ENCODE peak calls at places on chromosomes 11 and 22, in ten cellular contexts. One of them, this sample, is unnamed.

GRCh38 chr11:12664410-12664809 is 9.8 kb upstream of the TEAD1 start:
- ATAC-seq in RWPE2: no peak
- ATAC-seq in pancreas: no peak
- ATAC-seq in mucosa of descending colon: no peak
- ATAC-seq in HCT116: no peak
- ATAC-seq in omental fat pad: no peak
- ATAC-seq in psoas muscle: no peak
- ATAC-seq in activated B cell treated with CpG ODN at 0.5 μM for 24 hours: no peak
- ATAC-seq in K562: no peak
- ATAC-seq in body of pancreas: no peak
- ATAC-seq in this sample: no peak

GRCh38 chr22:49365910-49366309 is 461.8 kb downstream of the BRD1 start:
- ATAC-seq in pancreas: no peak
- ATAC-seq in RWPE2: peak
- ATAC-seq in mucosa of descending colon: no peak
- ATAC-seq in body of pancreas: no peak
- ATAC-seq in psoas muscle: no peak
- ATAC-seq in activated B cell treated with CpG ODN at 0.5 μM for 24 hours: no peak
- ATAC-seq in HCT116: no peak
- ATAC-seq in omental fat pad: no peak
- ATAC-seq in K562: no peak
- ATAC-seq in this sample: peak

GRCh38 chr11:70471254-70471653 is 72.9 kb downstream of the CTTN start:
- ATAC-seq in HCT116: peak
- ATAC-seq in pancreas: no peak
- ATAC-seq in omental fat pad: no peak
- ATAC-seq in body of pancreas: no peak
- ATAC-seq in RWPE2: peak
- ATAC-seq in mucosa of descending colon: no peak
- ATAC-seq in activated B cell treated with CpG ODN at 0.5 μM for 24 hours: peak
- ATAC-seq in K562: peak
- ATAC-seq in psoas muscle: no peak
- ATAC-seq in this sample: no peak

GRCh38 chr22:23752090-23752691 is 1.3 kb upstream of the ZNF70 start:
- ATAC-seq in K562: no peak
- ATAC-seq in omental fat pad: no peak
- ATAC-seq in RWPE2: no peak
- ATAC-seq in psoas muscle: no peak
- ATAC-seq in HCT116: no peak
- ATAC-seq in pancreas: no peak
- ATAC-seq in mucosa of descending colon: peak
- ATAC-seq in activated B cell treated with CpG ODN at 0.5 μM for 24 hours: peak
- ATAC-seq in body of pancreas: no peak
- ATAC-seq in this sample: no peak

GRCh38 chr11:44766972-44767278 is 40.2 kb downstream of the TSPAN18 start:
- ATAC-seq in omental fat pad: no peak
- ATAC-seq in psoas muscle: no peak
- ATAC-seq in K562: no peak
- ATAC-seq in body of pancreas: no peak
- ATAC-seq in RWPE2: no peak
- ATAC-seq in activated B cell treated with CpG ODN at 0.5 μM for 24 hours: no peak
- ATAC-seq in pancreas: no peak
- ATAC-seq in HCT116: no peak
- ATAC-seq in mucosa of descending colon: peak
- ATAC-seq in this sample: peak

GRCh38 chr11:110710520-110711381 is 1.5 kb downstream of the ARHGAP20 start:
- ATAC-seq in activated B cell treated with CpG ODN at 0.5 μM for 24 hours: no peak
- ATAC-seq in mucosa of descending colon: no peak
- ATAC-seq in RWPE2: no peak
- ATAC-seq in body of pancreas: no peak
- ATAC-seq in HCT116: no peak
- ATAC-seq in pancreas: no peak
- ATAC-seq in psoas muscle: peak
- ATAC-seq in omental fat pad: no peak
- ATAC-seq in K562: no peak
- ATAC-seq in this sample: no peak

GRCh38 chr22:17861909-17862308 is 87.6 kb upstream of the BID start:
- ATAC-seq in psoas muscle: no peak
- ATAC-seq in pancreas: no peak
- ATAC-seq in activated B cell treated with CpG ODN at 0.5 μM for 24 hours: peak
- ATAC-seq in RWPE2: no peak
- ATAC-seq in K562: no peak
- ATAC-seq in mucosa of descending colon: no peak
- ATAC-seq in omental fat pad: no peak
- ATAC-seq in HCT116: no peak
- ATAC-seq in body of pancreas: no peak
- ATAC-seq in this sample: no peak

GRCh38 chr11:34679681-34680080 is 58.8 kb downstream of the EHF start:
- ATAC-seq in psoas muscle: no peak
- ATAC-seq in K562: no peak
- ATAC-seq in RWPE2: no peak
- ATAC-seq in body of pancreas: no peak
- ATAC-seq in HCT116: no peak
- ATAC-seq in pancreas: no peak
- ATAC-seq in omental fat pad: no peak
- ATAC-seq in activated B cell treated with CpG ODN at 0.5 μM for 24 hours: no peak
- ATAC-seq in mucosa of descending colon: no peak
- ATAC-seq in this sample: no peak

GRCh38 chr11:81470446-81470845 is 1263.2 kb downstream of the FAM181B start:
- ATAC-seq in HCT116: no peak
- ATAC-seq in omental fat pad: no peak
- ATAC-seq in activated B cell treated with CpG ODN at 0.5 μM for 24 hours: no peak
- ATAC-seq in psoas muscle: no peak
- ATAC-seq in K562: no peak
- ATAC-seq in RWPE2: no peak
- ATAC-seq in body of pancreas: no peak
- ATAC-seq in mucosa of descending colon: no peak
- ATAC-seq in pancreas: no peak
- ATAC-seq in this sample: no peak

GRCh38 chr11:104327864-104328513 is 164.0 kb upstream of the PDGFD start:
- ATAC-seq in psoas muscle: no peak
- ATAC-seq in mucosa of descending colon: no peak
- ATAC-seq in K562: no peak
- ATAC-seq in body of pancreas: no peak
- ATAC-seq in RWPE2: no peak
- ATAC-seq in pancreas: no peak
- ATAC-seq in HCT116: no peak
- ATAC-seq in omental fat pad: no peak
- ATAC-seq in activated B cell treated with CpG ODN at 0.5 μM for 24 hours: no peak
- ATAC-seq in this sample: no peak

GRCh38 chr11:119531623-119532022 is 108.7 kb upstream of the THY1 start:
- ATAC-seq in K562: no peak
- ATAC-seq in RWPE2: no peak
- ATAC-seq in mucosa of descending colon: no peak
- ATAC-seq in HCT116: no peak
- ATAC-seq in psoas muscle: no peak
- ATAC-seq in omental fat pad: no peak
- ATAC-seq in activated B cell treated with CpG ODN at 0.5 μM for 24 hours: no peak
- ATAC-seq in body of pancreas: no peak
- ATAC-seq in pancreas: no peak
- ATAC-seq in this sample: no peak

GRCh38 chr11:82989628-82990404 is 81.9 kb downstream of the RAB30 start:
- ATAC-seq in K562: peak
- ATAC-seq in activated B cell treated with CpG ODN at 0.5 μM for 24 hours: no peak
- ATAC-seq in HCT116: no peak
- ATAC-seq in RWPE2: no peak
- ATAC-seq in omental fat pad: no peak
- ATAC-seq in mucosa of descending colon: peak
- ATAC-seq in pancreas: no peak
- ATAC-seq in body of pancreas: no peak
- ATAC-seq in psoas muscle: no peak
- ATAC-seq in this sample: no peak

GRCh38 chr11:43879789-43880639 is 617 bp upstream of the ALKBH3 start:
- ATAC-seq in omental fat pad: peak
- ATAC-seq in mucosa of descending colon: peak
- ATAC-seq in HCT116: peak
- ATAC-seq in body of pancreas: no peak
- ATAC-seq in activated B cell treated with CpG ODN at 0.5 μM for 24 hours: peak
- ATAC-seq in pancreas: peak
- ATAC-seq in RWPE2: no peak
- ATAC-seq in psoas muscle: no peak
- ATAC-seq in K562: no peak
- ATAC-seq in this sample: no peak

GRCh38 chr11:76763573-76764348 is 19.4 kb upstream of the TSKU start:
- ATAC-seq in K562: no peak
- ATAC-seq in omental fat pad: peak
- ATAC-seq in RWPE2: peak
- ATAC-seq in pancreas: no peak
- ATAC-seq in activated B cell treated with CpG ODN at 0.5 μM for 24 hours: no peak
- ATAC-seq in psoas muscle: no peak
- ATAC-seq in HCT116: no peak
- ATAC-seq in body of pancreas: peak
- ATAC-seq in mucosa of descending colon: no peak
- ATAC-seq in this sample: peak

GRCh38 chr11:10443152-10443551 is 11.9 kb upstream of the AMPD3 start:
- ATAC-seq in pancreas: no peak
- ATAC-seq in omental fat pad: no peak
- ATAC-seq in activated B cell treated with CpG ODN at 0.5 μM for 24 hours: no peak
- ATAC-seq in psoas muscle: no peak
- ATAC-seq in RWPE2: no peak
- ATAC-seq in HCT116: no peak
- ATAC-seq in mucosa of descending colon: no peak
- ATAC-seq in K562: no peak
- ATAC-seq in body of pancreas: no peak
- ATAC-seq in this sample: no peak

GRCh38 chr22:29609139-29609538 is 5.7 kb downstream of the NF2 start:
- ATAC-seq in RWPE2: no peak
- ATAC-seq in psoas muscle: no peak
- ATAC-seq in pancreas: no peak
- ATAC-seq in HCT116: peak
- ATAC-seq in body of pancreas: no peak
- ATAC-seq in mucosa of descending colon: no peak
- ATAC-seq in omental fat pad: no peak
- ATAC-seq in K562: peak
- ATAC-seq in activated B cell treated with CpG ODN at 0.5 μM for 24 hours: no peak
- ATAC-seq in this sample: no peak
- TF ChIP-seq CTCF in RWPE2: no peak
- TF ChIP-seq CTCF in psoas muscle: no peak
- TF ChIP-seq CTCF in pancreas: no peak
- TF ChIP-seq CTCF in HCT116: peak
- TF ChIP-seq CTCF in body of pancreas: peak
- TF ChIP-seq CTCF in mucosa of descending colon: no peak
- TF ChIP-seq CTCF in omental fat pad: no peak
- TF ChIP-seq CTCF in K562: peak
- TF ChIP-seq CTCF in activated B cell treated with CpG ODN at 0.5 μM for 24 hours: no peak
- TF ChIP-seq CTCF in this sample: no peak

GRCh38 chr22:45285431-45286058 is 796 bp downstream of the UPK3A start:
- ATAC-seq in HCT116: no peak
- ATAC-seq in K562: peak
- ATAC-seq in mucosa of descending colon: no peak
- ATAC-seq in psoas muscle: peak
- ATAC-seq in omental fat pad: peak
- ATAC-seq in activated B cell treated with CpG ODN at 0.5 μM for 24 hours: no peak
- ATAC-seq in RWPE2: no peak
- ATAC-seq in pancreas: no peak
- ATAC-seq in body of pancreas: no peak
- ATAC-seq in this sample: no peak
- TF ChIP-seq CTCF in HCT116: no peak
- TF ChIP-seq CTCF in K562: peak
- TF ChIP-seq CTCF in mucosa of descending colon: no peak
- TF ChIP-seq CTCF in psoas muscle: no peak
- TF ChIP-seq CTCF in omental fat pad: no peak
- TF ChIP-seq CTCF in activated B cell treated with CpG ODN at 0.5 μM for 24 hours: no peak
- TF ChIP-seq CTCF in RWPE2: no peak
- TF ChIP-seq CTCF in pancreas: no peak
- TF ChIP-seq CTCF in body of pancreas: no peak
- TF ChIP-seq CTCF in this sample: no peak

DNA sequence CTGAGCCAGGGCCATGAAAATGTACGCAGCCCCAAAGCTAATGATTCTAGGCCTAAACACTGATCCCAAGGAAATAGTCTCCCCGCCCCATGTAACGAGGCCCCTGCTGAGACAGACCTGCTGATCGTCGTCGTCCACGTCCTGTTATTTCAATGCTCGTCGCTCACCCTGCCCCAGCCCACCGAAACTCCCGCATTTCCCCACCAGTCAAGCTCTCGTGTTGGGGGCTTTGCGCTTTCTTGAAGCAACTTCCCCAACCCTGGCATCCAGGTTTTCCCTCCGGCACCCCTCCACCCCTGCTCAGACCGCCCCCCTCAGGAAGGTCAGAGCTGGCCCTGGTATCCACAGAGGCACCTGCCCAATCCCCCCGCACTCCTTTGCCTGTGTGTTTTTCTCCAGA is 58.8 kb upstream of the LINC01488 start:
- ATAC-seq in RWPE2: no peak
- ATAC-seq in HCT116: no peak
- ATAC-seq in omental fat pad: no peak
- ATAC-seq in activated B cell treated with CpG ODN at 0.5 μM for 24 hours: no peak
- ATAC-seq in body of pancreas: no peak
- ATAC-seq in psoas muscle: no peak
- ATAC-seq in K562: no peak
- ATAC-seq in pancreas: no peak
- ATAC-seq in mucosa of descending colon: no peak
- ATAC-seq in this sample: no peak
- TF ChIP-seq CTCF in RWPE2: no peak
- TF ChIP-seq CTCF in HCT116: no peak
- TF ChIP-seq CTCF in omental fat pad: no peak
- TF ChIP-seq CTCF in activated B cell treated with CpG ODN at 0.5 μM for 24 hours: no peak
- TF ChIP-seq CTCF in body of pancreas: no peak
- TF ChIP-seq CTCF in psoas muscle: no peak
- TF ChIP-seq CTCF in K562: no peak
- TF ChIP-seq CTCF in pancreas: no peak
- TF ChIP-seq CTCF in mucosa of descending colon: no peak
- TF ChIP-seq CTCF in this sample: no peak

GRCh38 chr11:638616-639323 is 1.7 kb downstream of the DRD4 start:
- ATAC-seq in psoas muscle: no peak
- ATAC-seq in HCT116: no peak
- ATAC-seq in pancreas: no peak
- ATAC-seq in mucosa of descending colon: no peak
- ATAC-seq in K562: no peak
- ATAC-seq in body of pancreas: no peak
- ATAC-seq in omental fat pad: no peak
- ATAC-seq in activated B cell treated with CpG ODN at 0.5 μM for 24 hours: no peak
- ATAC-seq in RWPE2: no peak
- ATAC-seq in this sample: no peak
- TF ChIP-seq CTCF in psoas muscle: no peak
- TF ChIP-seq CTCF in HCT116: no peak
- TF ChIP-seq CTCF in pancreas: no peak
- TF ChIP-seq CTCF in mucosa of descending colon: no peak
- TF ChIP-seq CTCF in K562: no peak
- TF ChIP-seq CTCF in body of pancreas: no peak
- TF ChIP-seq CTCF in omental fat pad: no peak
- TF ChIP-seq CTCF in activated B cell treated with CpG ODN at 0.5 μM for 24 hours: no peak
- TF ChIP-seq CTCF in RWPE2: no peak
- TF ChIP-seq CTCF in this sample: no peak

GRCh38 chr22:27151407-27151806 is 494.0 kb downstream of the MIAT start:
- ATAC-seq in pancreas: no peak
- ATAC-seq in psoas muscle: no peak
- ATAC-seq in HCT116: peak
- ATAC-seq in mucosa of descending colon: no peak
- ATAC-seq in activated B cell treated with CpG ODN at 0.5 μM for 24 hours: no peak
- ATAC-seq in K562: no peak
- ATAC-seq in body of pancreas: no peak
- ATAC-seq in omental fat pad: no peak
- ATAC-seq in RWPE2: no peak
- ATAC-seq in this sample: no peak
- TF ChIP-seq CTCF in pancreas: no peak
- TF ChIP-seq CTCF in psoas muscle: no peak
- TF ChIP-seq CTCF in HCT116: peak
- TF ChIP-seq CTCF in mucosa of descending colon: no peak
- TF ChIP-seq CTCF in activated B cell treated with CpG ODN at 0.5 μM for 24 hours: no peak
- TF ChIP-seq CTCF in K562: no peak
- TF ChIP-seq CTCF in body of pancreas: no peak
- TF ChIP-seq CTCF in omental fat pad: no peak
- TF ChIP-seq CTCF in RWPE2: no peak
- TF ChIP-seq CTCF in this sample: no peak

This sample was measured in gastroesophageal sphincter.